ENCODE peak calls at places on chromosomes 7 and 10, in ten cellular contexts. H is breast epithelium, J is hepatocyte, C is right lobe of liver, X is WERI-Rb-1, Z is right atrium auricular region, R is cardiac fibroblast, W is stomach, B is fibroblast of mammary gland, P is cardiac muscle cell. Q is an unnamed sample.

GRCh38 chr7:151064993-151065392 is 5.6 kb downstream of the SLC4A2 start:
- DNase-seq in H (no peak), J (no peak), C (no peak), X (no peak), Z (no peak), R (no peak), W (no peak), B (no peak), P (no peak), Q (no peak)

GRCh38 chr10:123496996-123497660 is 169.0 kb upstream of the GPR26 start:
- DNase-seq in H (no peak), J (no peak), C (no peak), X (peak), Z (no peak), R (no peak), W (no peak), B (no peak), P (no peak), Q (no peak)

GRCh38 chr10:98481418-98481945 is 34.7 kb upstream of the HPS1 start:
- DNase-seq in H (no peak), J (no peak), C (no peak), X (no peak), Z (no peak), R (no peak), W (no peak), B (no peak), P (no peak), Q (no peak)

GRCh38 chr7:132030161-132030568 is 473.7 kb upstream of the PODXL start:
- DNase-seq in H (no peak), J (peak), C (no peak), X (no peak), Z (no peak), R (no peak), W (peak), B (no peak), P (peak), Q (no peak)

GRCh38 chr10:48838830-48839229 is 100.8 kb downstream of the LRRC18 start:
- DNase-seq in H (no peak), J (no peak), C (no peak), X (no peak), Z (no peak), R (no peak), W (no peak), B (no peak), P (no peak), Q (no peak)

GRCh38 chr7:47211467-47212121 is 370.3 kb downstream of the TNS3 start:
- DNase-seq in H (no peak), J (peak), C (no peak), X (no peak), Z (no peak), R (no peak), W (no peak), B (no peak), P (no peak), Q (no peak)

GRCh38 chr10:14658331-14659122 is 116.2 kb downstream of the FAM107B start:
- DNase-seq in H (no peak), J (no peak), C (no peak), X (no peak), Z (no peak), R (peak), W (no peak), B (peak), P (peak), Q (no peak)

GRCh38 chr10:48981310-48981907 is 41.8 kb upstream of the LRRC18 start:
- DNase-seq in H (no peak), J (peak), C (peak), X (peak), Z (no peak), R (peak), W (peak), B (peak), P (peak), Q (no peak)

GRCh38 chr10:101903827-101904520 is 60.4 kb upstream of the KCNIP2 start:
- DNase-seq in H (no peak), J (no peak), C (no peak), X (peak), Z (no peak), R (peak), W (no peak), B (no peak), P (no peak), Q (no peak)

GRCh38 chr10:517236-517635 is 172.2 kb downstream of the DIP2C start:
- DNase-seq in H (no peak), J (no peak), C (no peak), X (peak), Z (no peak), R (no peak), W (no peak), B (no peak), P (no peak), Q (no peak)

GRCh38 chr7:99928994-99929729 is at the start of gene GJC3:
- DNase-seq in H (peak), J (peak), C (peak), X (peak), Z (peak), R (peak), W (peak), B (peak), P (peak), Q (no peak)

GRCh38 chr7:97017197-97018125 is 7.2 kb downstream of the DLX5 start:
- DNase-seq in H (no peak), J (no peak), C (no peak), X (no peak), Z (no peak), R (no peak), W (no peak), B (no peak), P (no peak), Q (no peak)

GRCh38 chr7:140673770-140674155 is 1.0 kb downstream of the ADCK2 start:
- DNase-seq in H (no peak), J (no peak), C (no peak), X (no peak), Z (no peak), R (no peak), W (peak), B (no peak), P (no peak), Q (no peak)

GRCh38 chr10:17857040-17857439 is 47.9 kb downstream of the MRC1 start:
- DNase-seq in H (no peak), J (no peak), C (no peak), X (no peak), Z (no peak), R (no peak), W (no peak), B (no peak), P (no peak), Q (no peak)

GRCh38 chr7:101869026-101869900 is 51.8 kb downstream of the CUX1 start:
- DNase-seq in H (no peak), J (peak), C (no peak), X (peak), Z (no peak), R (no peak), W (no peak), B (no peak), P (no peak), Q (no peak)

GRCh38 chr7:84674236-84674913 is 479.8 kb upstream of the SEMA3A start:
- DNase-seq in H (no peak), J (no peak), C (no peak), X (no peak), Z (no peak), R (peak), W (no peak), B (peak), P (peak), Q (no peak)

GRCh38 chr10:33341638-33342037 is 7.2 kb upstream of the NRP1 start:
- DNase-seq in H (no peak), J (no peak), C (no peak), X (no peak), Z (no peak), R (peak), W (no peak), B (peak), P (no peak), Q (no peak)

GRCh38 chr7:7768977-7769376 is 50.6 kb upstream of the RPA3 start:
- DNase-seq in H (no peak), J (no peak), C (no peak), X (no peak), Z (no peak), R (no peak), W (no peak), B (no peak), P (no peak), Q (no peak)

GRCh38 chr7:141664450-141664849 is 37.5 kb downstream of the DENND11 start:
- DNase-seq in H (no peak), J (peak), C (no peak), X (no peak), Z (no peak), R (no peak), W (peak), B (no peak), P (no peak), Q (no peak)

GRCh38 chr10:30915141-30915540 is 116.5 kb downstream of the ZNF438 start:
- DNase-seq in H (no peak), J (no peak), C (no peak), X (no peak), Z (no peak), R (peak), W (no peak), B (peak), P (peak), Q (no peak)

GRCh38 chr10:102643346-102644065 is 773 bp upstream of the TRIM8 start:
- DNase-seq in H (peak), J (peak), C (peak), X (peak), Z (no peak), R (peak), W (peak), B (peak), P (peak), Q (no peak)

GRCh38 chr7:94060772-94061171 is 56.6 kb upstream of the BET1 start:
- DNase-seq in H (no peak), J (no peak), C (no peak), X (no peak), Z (no peak), R (peak), W (no peak), B (peak), P (peak), Q (no peak)

GRCh38 chr7:5495581-5496375 is 72.1 kb upstream of the TNRC18 start:
- DNase-seq in H (peak), J (no peak), C (peak), X (no peak), Z (peak), R (no peak), W (peak), B (no peak), P (no peak), Q (no peak)

GRCh38 chr7:80885774-80886173 is 33.1 kb downstream of the SEMA3C start:
- DNase-seq in H (no peak), J (no peak), C (no peak), X (no peak), Z (no peak), R (no peak), W (no peak), B (no peak), P (no peak), Q (no peak)

GRCh38 chr7:46607176-46607575 is 686.1 kb upstream of the IGFBP3 start:
- DNase-seq in H (no peak), J (no peak), C (no peak), X (no peak), Z (no peak), R (no peak), W (no peak), B (no peak), P (no peak), Q (no peak)

GRCh38 chr7:1121886-1122831 is 34.2 kb downstream of the GPER1 start:
- DNase-seq in H (no peak), J (no peak), C (peak), X (no peak), Z (no peak), R (peak), W (no peak), B (no peak), P (no peak), Q (no peak)

GRCh38 chr7:44291733-44292395 is 33.5 kb downstream of the CAMK2B start:
- DNase-seq in H (no peak), J (peak), C (no peak), X (no peak), Z (peak), R (peak), W (peak), B (no peak), P (peak), Q (no peak)

GRCh38 chr7:149707448-149707886 is 65.9 kb downstream of the ZNF467 start:
- DNase-seq in H (no peak), J (no peak), C (no peak), X (no peak), Z (no peak), R (peak), W (no peak), B (peak), P (peak), Q (no peak)

GRCh38 chr7:364536-364935 is 74.6 kb downstream of the FOXL3 start:
- DNase-seq in H (no peak), J (no peak), C (peak), X (no peak), Z (no peak), R (no peak), W (no peak), B (no peak), P (no peak), Q (no peak)

GRCh38 chr7:136214356-136214755 is 237.2 kb upstream of the MTPN start:
- DNase-seq in H (no peak), J (no peak), C (no peak), X (no peak), Z (no peak), R (no peak), W (no peak), B (no peak), P (no peak), Q (no peak)

GRCh38 chr10:14185501-14186045 is 145.2 kb downstream of the FRMD4A start:
- DNase-seq in H (no peak), J (no peak), C (no peak), X (peak), Z (no peak), R (peak), W (no peak), B (peak), P (peak), Q (no peak)

GRCh38 chr10:114297136-114297705 is 58.2 kb downstream of the VWA2 start:
- DNase-seq in H (no peak), J (no peak), C (no peak), X (no peak), Z (no peak), R (no peak), W (no peak), B (no peak), P (no peak), Q (no peak)

GRCh38 chr10:123585477-123586445 is 80.4 kb upstream of the GPR26 start:
- DNase-seq in H (no peak), J (no peak), C (no peak), X (no peak), Z (no peak), R (no peak), W (no peak), B (no peak), P (no peak), Q (no peak)

GRCh38 chr7:75776295-75776971 is 4.4 kb upstream of the CCL26 start:
- DNase-seq in H (no peak), J (no peak), C (no peak), X (no peak), Z (no peak), R (peak), W (no peak), B (peak), P (peak), Q (no peak)

GRCh38 chr10:113746188-113746950 is 5.1 kb upstream of the PLEKHS1 start:
- DNase-seq in H (no peak), J (peak), C (peak), X (no peak), Z (no peak), R (peak), W (no peak), B (no peak), P (peak), Q (no peak)

GRCh38 chr10:75434292-75434691 is 2.9 kb downstream of the LRMDA start:
- DNase-seq in H (no peak), J (no peak), C (no peak), X (no peak), Z (no peak), R (no peak), W (no peak), B (no peak), P (no peak), Q (no peak)

GRCh38 chr10:63711361-63711760 is 190.2 kb downstream of the REEP3 start:
- DNase-seq in H (peak), J (peak), C (no peak), X (no peak), Z (no peak), R (peak), W (peak), B (peak), P (peak), Q (no peak)

GRCh38 chr10:96700477-96701099 is 19.7 kb downstream of the PIK3AP1 start:
- DNase-seq in H (no peak), J (no peak), C (peak), X (no peak), Z (no peak), R (no peak), W (no peak), B (no peak), P (no peak), Q (no peak)

GRCh38 chr10:128624656-128625530 is 498.7 kb upstream of the MKI67 start:
- DNase-seq in H (no peak), J (no peak), C (no peak), X (no peak), Z (peak), R (no peak), W (no peak), B (peak), P (peak), Q (no peak)

GRCh38 chr7:39621261-39621660 is 2.1 kb upstream of the RALA start:
- DNase-seq in H (no peak), J (no peak), C (no peak), X (no peak), Z (no peak), R (peak), W (no peak), B (peak), P (no peak), Q (no peak)

GRCh38 chr7:39624202-39624807 is 933 bp downstream of the RALA start:
- DNase-seq in H (no peak), J (peak), C (no peak), X (peak), Z (no peak), R (peak), W (no peak), B (peak), P (no peak), Q (no peak)

GRCh38 chr7:39622609-39623311 is 612 bp upstream of the RALA start:
- DNase-seq in H (peak), J (no peak), C (no peak), X (no peak), Z (no peak), R (no peak), W (no peak), B (no peak), P (no peak), Q (no peak)

GRCh38 chr7:39623312-39624201 is at the start of gene RALA:
- DNase-seq in H (peak), J (peak), C (peak), X (peak), Z (peak), R (peak), W (peak), B (peak), P (peak), Q (peak)

DNA sequence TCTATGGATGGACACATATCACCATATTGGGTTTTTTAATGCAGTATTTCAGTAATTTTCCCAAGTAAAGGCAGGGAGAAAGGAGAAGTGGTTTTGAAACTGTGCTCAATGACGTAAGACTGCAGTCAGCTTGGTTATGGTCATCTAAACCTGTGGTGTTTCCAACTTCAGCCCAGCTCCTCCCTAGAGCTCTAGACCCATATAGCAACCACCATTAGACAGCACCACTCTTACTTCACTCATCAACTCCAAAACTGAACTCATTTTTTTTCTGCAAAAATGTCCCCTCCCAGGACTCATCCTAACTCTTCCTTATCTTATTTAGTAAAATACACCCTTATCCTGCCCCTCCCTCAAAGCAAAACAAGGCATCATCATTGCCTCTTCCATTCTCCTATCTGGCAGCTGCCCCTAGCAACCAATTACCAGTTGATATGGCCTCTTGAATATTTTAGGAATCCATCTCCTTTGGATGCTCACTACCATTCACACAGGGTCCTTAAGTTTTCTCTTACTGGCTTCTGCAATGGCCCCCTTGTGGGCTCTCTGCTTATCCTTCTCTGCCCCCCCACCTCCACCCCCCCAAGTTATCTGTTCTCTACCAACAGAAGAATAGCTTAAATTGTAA is 1.5 kb upstream of the RALA start:
- DNase-seq in H (no peak), J (no peak), C (no peak), X (no peak), Z (no peak), R (peak), W (no peak), B (peak), P (no peak), Q (no peak)
- H3K4me3 ChIP-seq in H (no peak), J (peak), C (no peak), X (no peak), Z (no peak), R (peak), W (no peak), B (no peak), P (no peak), Q (no peak)

GRCh38 chr7:35695987-35696386 is 1.1 kb upstream of the HERPUD2 start:
- DNase-seq in H (no peak), J (no peak), C (no peak), X (no peak), Z (no peak), R (no peak), W (no peak), B (no peak), P (no peak), Q (no peak)
- H3K4me3 ChIP-seq in H (peak), J (no peak), C (peak), X (no peak), Z (peak), R (peak), W (peak), B (peak), P (peak), Q (peak)

GRCh38 chr10:132516771-132517725 is 20.5 kb upstream of the INPP5A start:
- DNase-seq in H (peak), J (peak), C (peak), X (peak), Z (peak), R (peak), W (peak), B (peak), P (peak), Q (peak)
- H3K4me3 ChIP-seq in H (no peak), J (no peak), C (peak), X (peak), Z (peak), R (no peak), W (no peak), B (no peak), P (peak), Q (peak)

DNA sequence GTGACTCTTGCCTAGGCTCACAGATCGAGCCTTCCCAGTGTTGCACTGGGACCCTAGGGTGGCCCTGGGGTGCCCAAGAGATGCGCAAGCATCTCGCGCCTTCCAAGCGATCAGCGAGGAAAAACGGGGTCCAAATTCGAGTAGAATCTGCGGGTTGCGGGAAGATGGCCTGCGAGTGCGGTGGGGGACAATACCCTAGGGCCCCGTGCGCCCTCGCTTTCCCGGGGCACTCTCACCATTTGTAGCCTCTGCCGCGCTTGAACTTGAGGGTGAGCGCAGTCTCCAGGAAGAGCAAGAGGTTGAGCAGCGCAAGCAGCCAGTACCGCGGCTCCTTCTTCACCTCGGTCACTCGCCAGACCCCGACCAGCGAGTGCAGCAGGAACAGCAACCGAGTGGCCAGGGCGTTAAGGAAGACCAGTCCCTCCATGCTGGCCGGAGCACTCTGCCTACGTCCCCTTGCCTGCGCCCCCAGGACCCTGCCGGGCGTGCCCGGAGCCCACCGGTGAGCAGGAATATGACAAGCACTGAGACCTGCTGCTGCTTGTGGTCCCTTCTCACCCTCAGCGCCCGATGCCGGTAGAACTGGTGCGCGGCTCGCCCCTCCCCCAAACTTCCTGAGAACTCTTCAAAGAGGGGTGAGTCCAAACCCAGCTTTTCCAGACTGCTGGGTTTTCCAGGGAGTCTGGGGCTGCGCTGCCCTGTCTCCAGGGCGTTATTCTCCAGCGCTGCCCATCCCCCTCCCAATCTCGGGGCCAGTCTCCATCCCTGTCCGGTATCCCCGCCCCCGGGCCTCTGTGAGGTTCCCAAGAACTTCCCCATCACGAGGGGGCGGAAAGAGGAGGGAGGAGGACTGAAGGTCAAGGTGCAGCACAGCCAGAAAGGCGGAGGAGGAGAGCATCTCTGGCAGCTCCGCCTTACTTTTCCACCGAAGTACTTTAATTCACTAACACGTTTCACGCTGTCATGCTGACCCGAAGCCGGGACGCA is at the start of gene TMEM26:
- DNase-seq in H (no peak), J (peak), C (peak), X (peak), Z (no peak), R (no peak), W (no peak), B (peak), P (peak), Q (no peak)
- H3K4me3 ChIP-seq in H (peak), J (peak), C (peak), X (peak), Z (peak), R (peak), W (peak), B (peak), P (peak), Q (peak)